ENCODE peak calls at places on chromosomes 12 and 14, in five cellular contexts. Z, V, P, D and B are unnamed samples.

GRCh38 chr12:58169826-58170225 is 228.5 kb downstream of the ATP23 start:
- DNase-seq in Z (no peak), V (no peak), P (no peak), D (no peak), B (no peak)

GRCh38 chr12:26523708-26524150 is 309.3 kb downstream of the ITPR2 start:
- DNase-seq in Z (no peak), V (peak; percentile 87), P (no peak), D (peak; percentile 92), B (peak; percentile 92)

GRCh38 chr12:100499416-100499815 is 25.8 kb downstream of the NR1H4 start:
- DNase-seq in Z (no peak), V (no peak), P (no peak), D (no peak), B (no peak)

GRCh38 chr14:90678420-90678819 is 137.8 kb downstream of the TTC7B start:
- DNase-seq in Z (no peak), V (no peak), P (no peak), D (peak; percentile 23), B (no peak)

GRCh38 chr12:122730215-122731014 is at the start of gene HCAR1:
- DNase-seq in Z (no peak), V (no peak), P (peak; percentile 66), D (peak; percentile 61), B (peak; percentile 59)

GRCh38 chr12:94469522-94469921 is 9.9 kb upstream of the CEP83 start:
- DNase-seq in Z (no peak), V (no peak), P (no peak), D (no peak), B (no peak)

GRCh38 chr14:50335389-50335788 is 23.3 kb downstream of the DMAC2L start:
- DNase-seq in Z (peak; percentile 91), V (no peak), P (no peak), D (no peak), B (peak; percentile 29)

GRCh38 chr12:89153341-89153740 is 199.0 kb downstream of the DUSP6 start:
- DNase-seq in Z (no peak), V (no peak), P (no peak), D (no peak), B (no peak)

GRCh38 chr12:5096241-5096880 is 52.7 kb downstream of the KCNA5 start:
- DNase-seq in Z (no peak), V (no peak), P (peak; percentile 16), D (peak; percentile 38), B (no peak)

GRCh38 chr14:50475460-50475859 is 56.9 kb downstream of the MAP4K5 start:
- DNase-seq in Z (no peak), V (no peak), P (peak; percentile 95), D (peak; percentile 30), B (no peak)

GRCh38 chr12:111991946-111992345 is 21.0 kb downstream of the TMEM116 start:
- DNase-seq in Z (no peak), V (no peak), P (no peak), D (no peak), B (no peak)

GRCh38 chr12:19856389-19856788 is 417.1 kb downstream of the AEBP2 start:
- DNase-seq in Z (no peak), V (no peak), P (no peak), D (no peak), B (no peak)

GRCh38 chr12:48815281-48816110 is 2.8 kb upstream of the CACNB3 start:
- DNase-seq in Z (peak; percentile 90), V (peak; percentile 85), P (peak; percentile 81), D (peak; percentile 87), B (peak; percentile 74)

GRCh38 chr12:25521625-25522256 is 31.3 kb downstream of the LMNTD1 start:
- DNase-seq in Z (no peak), V (no peak), P (no peak), D (no peak), B (no peak)

GRCh38 chr14:53054457-53054856 is 98.7 kb downstream of the DDHD1 start:
- DNase-seq in Z (no peak), V (no peak), P (peak; percentile 17), D (peak; percentile 12), B (no peak)

GRCh38 chr12:12202105-12202504 is 64.7 kb downstream of the LRP6 start:
- DNase-seq in Z (no peak), V (no peak), P (no peak), D (no peak), B (no peak)

GRCh38 chr12:113239288-113239771 is 18.1 kb downstream of the TPCN1 start:
- DNase-seq in Z (no peak), V (no peak), P (peak; percentile 34), D (peak; percentile 8), B (no peak)

GRCh38 chr12:9064815-9065606 is 50.7 kb downstream of the A2M start:
- DNase-seq in Z (peak; percentile 89), V (peak; percentile 87), P (peak; percentile 67), D (peak; percentile 30), B (peak; percentile 94)

GRCh38 chr12:90940872-90941499 is 14.0 kb downstream of the CCER1 start:
- DNase-seq in Z (peak; percentile 65), V (no peak), P (peak; percentile 78), D (peak; percentile 32), B (no peak)

GRCh38 chr14:72064501-72064900 is 132.3 kb downstream of the RGS6 start:
- DNase-seq in Z (no peak), V (no peak), P (no peak), D (no peak), B (no peak)

GRCh38 chr12:117472983-117473382 is 111.6 kb upstream of the NOS1 start:
- DNase-seq in Z (peak; percentile 92), V (no peak), P (peak; percentile 33), D (no peak), B (no peak)

GRCh38 chr12:112584266-112584722 is 165.5 kb downstream of the PTPN11 start:
- DNase-seq in Z (peak; percentile 89), V (no peak), P (peak; percentile 35), D (no peak), B (no peak)

GRCh38 chr14:44982594-44982993 is 20.6 kb downstream of the TOGARAM1 start:
- DNase-seq in Z (no peak), V (no peak), P (no peak), D (no peak), B (no peak)

GRCh38 chr14:93619176-93619793 is 169.0 kb downstream of the PRIMA1 start:
- DNase-seq in Z (peak; percentile 78), V (no peak), P (peak; percentile 68), D (peak; percentile 14), B (no peak)

GRCh38 chr14:75831971-75832370 is 149.8 kb downstream of the TGFB3 start:
- DNase-seq in Z (no peak), V (no peak), P (peak; percentile 94), D (peak; percentile 71), B (peak; percentile 67)

GRCh38 chr12:52005903-52006703 is 643 bp upstream of the TAMALIN start:
- DNase-seq in Z (peak; percentile 73), V (peak; percentile 75), P (no peak), D (no peak), B (no peak)

GRCh38 chr12:100827901-100828520 is 33.4 kb downstream of the ANO4 start:
- DNase-seq in Z (peak; percentile 71), V (no peak), P (peak; percentile 63), D (peak; percentile 43), B (no peak)

GRCh38 chr14:100067971-100068959 is 3.0 kb downstream of the EVL start:
- DNase-seq in Z (no peak), V (no peak), P (peak; percentile 92), D (peak; percentile 79), B (peak; percentile 33)

GRCh38 chr12:99057670-99058069 is 412.6 kb downstream of the APAF1 start:
- DNase-seq in Z (no peak), V (no peak), P (no peak), D (no peak), B (no peak)

GRCh38 chr12:124718458-124718857 is 145.2 kb downstream of the SCARB1 start:
- DNase-seq in Z (no peak), V (no peak), P (no peak), D (no peak), B (no peak)

GRCh38 chr12:124721501-124722154 is 142.0 kb downstream of the SCARB1 start:
- DNase-seq in Z (no peak), V (no peak), P (no peak), D (no peak), B (no peak)

GRCh38 chr12:124720687-124721500 is 142.8 kb downstream of the SCARB1 start:
- DNase-seq in Z (no peak), V (no peak), P (peak; percentile 64), D (no peak), B (peak; percentile 77)

GRCh38 chr12:124718052-124718451 is 145.6 kb downstream of the SCARB1 start:
- DNase-seq in Z (no peak), V (no peak), P (no peak), D (no peak), B (no peak)

GRCh38 chr12:124720019-124720686 is 143.5 kb downstream of the SCARB1 start:
- DNase-seq in Z (no peak), V (no peak), P (peak; percentile 76), D (peak; percentile 77), B (peak; percentile 64)
- H3K4me3 ChIP-seq in Z (no peak overlapping the region), V (no peak overlapping the region), P (peak overlapping the region; percentile 9), D (no peak overlapping the region), B (no peak overlapping the region)

GRCh38 chr12:66903782-66904396 is 225.0 kb upstream of the GRIP1 start:
- DNase-seq in Z (no peak), V (no peak), P (peak; percentile 42), D (no peak), B (no peak)
- TF ChIP-seq CTCF in Z (no peak), V (no peak), P (peak; percentile 48), D (peak; percentile 18), B (no peak)

DNA sequence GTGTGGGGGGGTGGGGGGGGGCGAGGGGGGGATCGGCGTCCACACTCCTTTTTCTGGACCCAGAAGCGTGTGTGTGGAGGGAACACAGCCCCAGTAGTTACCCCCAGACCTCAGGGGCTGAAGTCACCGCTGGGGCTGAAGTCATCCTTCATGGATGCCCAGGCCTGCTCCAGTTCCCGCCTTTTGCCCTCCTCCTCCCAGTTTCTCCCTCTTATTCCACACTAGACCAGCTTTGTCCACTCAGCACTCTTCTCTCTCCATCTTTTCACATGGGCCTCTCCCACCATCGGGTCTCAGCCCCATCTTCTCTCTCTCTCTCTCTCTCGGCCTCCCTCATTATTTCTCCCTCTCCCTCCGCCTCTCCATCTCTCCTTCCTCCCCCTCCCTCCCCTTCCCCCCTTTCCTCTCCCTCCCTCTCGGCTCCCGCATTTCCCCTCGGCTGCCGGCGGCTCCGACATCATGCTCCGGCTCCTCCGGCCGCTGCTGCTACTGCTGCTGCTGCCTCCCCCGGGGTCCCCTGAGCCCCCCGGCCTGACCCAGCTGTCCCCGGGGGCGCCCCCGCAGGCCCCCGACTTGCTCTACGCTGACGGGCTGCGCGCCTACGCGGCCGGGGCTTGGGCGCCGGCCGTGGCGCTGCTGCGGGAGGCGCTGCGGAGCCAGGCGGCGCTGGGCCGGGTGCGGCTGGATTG is at the start of gene P3H3:
- DNase-seq in Z (peak; percentile 86), V (no peak), P (no peak), D (no peak), B (no peak)
- H3K4me3 ChIP-seq in Z (peak within 1 kb of the TSS; percentile 98), V (peak within 1 kb of the TSS; percentile 72), P (peak within 1 kb of the TSS; percentile 67), D (peak within 1 kb of the TSS; percentile 52), B (peak within 1 kb of the TSS; percentile 62)

GRCh38 chr12:79615596-79616560 is 74.9 kb downstream of the PAWR start:
- DNase-seq in Z (no peak), V (no peak), P (peak; percentile 55), D (peak; percentile 56), B (no peak)
- TF ChIP-seq CTCF in Z (no peak), V (no peak), P (no peak), D (no peak), B (no peak)